ENCODE peak calls at places on chromosomes 16 and 17, in four cellular contexts. One of them, this sample, is unnamed. For H3K9me2 and H3K4me1, the result is how much of the 10 kb centered on the place peaks cover.

GRCh38 chr16:87123356-87124001 is 193.7 kb downstream of the C16orf95 start:
- DNase-seq in MM.1S: no peak
- DNase-seq in OCI-LY7: no peak
- DNase-seq in GM23248: no peak
- DNase-seq in this sample: no peak

GRCh38 chr16:619476-620100 is 11.2 kb upstream of the WFIKKN1 start:
- DNase-seq in MM.1S: no peak
- DNase-seq in OCI-LY7: no peak
- DNase-seq in GM23248: no peak
- DNase-seq in this sample: no peak

GRCh38 chr17:338442-339192 is 14.0 kb downstream of the RPH3AL start:
- DNase-seq in MM.1S: no peak
- DNase-seq in OCI-LY7: no peak
- DNase-seq in GM23248: no peak
- DNase-seq in this sample: peak

GRCh38 chr16:30786936-30787612 is at the start of gene ZNF629:
- DNase-seq in MM.1S: no peak
- DNase-seq in OCI-LY7: peak
- DNase-seq in GM23248: peak
- DNase-seq in this sample: peak

GRCh38 chr16:88012360-88012759 is 61.1 kb downstream of the BANP start:
- DNase-seq in MM.1S: no peak
- DNase-seq in OCI-LY7: no peak
- DNase-seq in GM23248: no peak
- DNase-seq in this sample: no peak

GRCh38 chr17:63774141-63774981 is at the start of gene DDX42:
- DNase-seq in MM.1S: no peak
- DNase-seq in OCI-LY7: peak
- DNase-seq in GM23248: peak
- DNase-seq in this sample: peak

GRCh38 chr16:12729448-12729847 is 74.2 kb downstream of the CPPED1 start:
- DNase-seq in MM.1S: no peak
- DNase-seq in OCI-LY7: no peak
- DNase-seq in GM23248: peak
- DNase-seq in this sample: no peak

GRCh38 chr16:75620326-75621169 is 2.5 kb downstream of the ADAT1 start:
- DNase-seq in MM.1S: no peak
- DNase-seq in OCI-LY7: no peak
- DNase-seq in GM23248: no peak
- DNase-seq in this sample: no peak

GRCh38 chr17:35790826-35791225 is 4.6 kb downstream of the MMP28 start:
- DNase-seq in MM.1S: no peak
- DNase-seq in OCI-LY7: no peak
- DNase-seq in GM23248: no peak
- DNase-seq in this sample: no peak

GRCh38 chr16:9219811-9220210 is 128.4 kb downstream of the HAPSTR1 start:
- DNase-seq in MM.1S: no peak
- DNase-seq in OCI-LY7: no peak
- DNase-seq in GM23248: no peak
- DNase-seq in this sample: no peak

GRCh38 chr16:53754938-53755910 is 51.3 kb downstream of the FTO start:
- DNase-seq in MM.1S: no peak
- DNase-seq in OCI-LY7: no peak
- DNase-seq in GM23248: peak
- DNase-seq in this sample: peak

GRCh38 chr16:31467151-31467550 is 4.8 kb upstream of the TGFB1I1 start:
- DNase-seq in MM.1S: no peak
- DNase-seq in OCI-LY7: peak
- DNase-seq in GM23248: no peak
- DNase-seq in this sample: no peak

GRCh38 chr16:85843471-85844168 is 44.1 kb downstream of the COX4I1 start:
- DNase-seq in MM.1S: no peak
- DNase-seq in OCI-LY7: no peak
- DNase-seq in GM23248: no peak
- DNase-seq in this sample: no peak

GRCh38 chr16:85842848-85843247 is 43.4 kb downstream of the COX4I1 start:
- DNase-seq in MM.1S: no peak
- DNase-seq in OCI-LY7: no peak
- DNase-seq in GM23248: no peak
- DNase-seq in this sample: no peak

GRCh38 chr16:85840801-85841200 is 41.3 kb downstream of the COX4I1 start:
- DNase-seq in MM.1S: no peak
- DNase-seq in OCI-LY7: no peak
- DNase-seq in GM23248: no peak
- DNase-seq in this sample: no peak

GRCh38 chr16:85844169-85844481 is 44.6 kb downstream of the COX4I1 start:
- DNase-seq in MM.1S: no peak
- DNase-seq in OCI-LY7: no peak
- DNase-seq in GM23248: no peak
- DNase-seq in this sample: no peak

DNA sequence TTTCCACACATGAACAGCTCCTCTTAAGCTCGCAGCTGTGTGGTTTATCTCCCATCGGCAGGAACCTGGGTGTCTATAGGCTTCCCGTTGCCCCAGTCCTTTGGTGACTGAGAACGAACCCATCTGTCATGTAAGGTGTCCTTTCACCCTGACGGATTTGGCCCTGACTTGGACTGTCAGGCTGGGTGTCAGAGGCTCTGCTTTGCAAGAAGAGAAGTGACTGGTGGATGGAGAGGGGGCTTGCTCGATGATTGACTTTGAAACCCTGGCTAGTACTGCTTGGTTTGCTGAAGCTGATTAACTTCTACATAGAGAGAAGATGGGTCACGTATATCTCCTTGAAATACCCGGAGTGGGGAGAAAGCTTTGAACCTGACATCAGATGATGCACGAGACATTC is 42.9 kb downstream of the COX4I1 start:
- DNase-seq in MM.1S: no peak
- DNase-seq in OCI-LY7: no peak
- DNase-seq in GM23248: no peak
- DNase-seq in this sample: no peak
- H3K9me2 ChIP-seq in MM.1S: under half
- H3K9me2 ChIP-seq in OCI-LY7: under half
- H3K9me2 ChIP-seq in GM23248: under half
- H3K9me2 ChIP-seq in this sample: under half

GRCh38 chr17:82247175-82247823 is 18.5 kb downstream of the SLC16A3 start:
- DNase-seq in MM.1S: no peak
- DNase-seq in OCI-LY7: no peak
- DNase-seq in GM23248: no peak
- DNase-seq in this sample: no peak
- H3K4me1 ChIP-seq in MM.1S: under half
- H3K4me1 ChIP-seq in OCI-LY7: under half
- H3K4me1 ChIP-seq in GM23248: under half
- H3K4me1 ChIP-seq in this sample: under half

GRCh38 chr17:40536731-40537171 is 28.5 kb downstream of the CCR7 start:
- DNase-seq in MM.1S: no peak
- DNase-seq in OCI-LY7: no peak
- DNase-seq in GM23248: peak
- DNase-seq in this sample: no peak

GRCh38 chr17:40534431-40535189 is 30.7 kb downstream of the CCR7 start:
- DNase-seq in MM.1S: no peak
- DNase-seq in OCI-LY7: no peak
- DNase-seq in GM23248: no peak
- DNase-seq in this sample: no peak

GRCh38 chr17:40538019-40538935 is 27.0 kb downstream of the CCR7 start:
- DNase-seq in MM.1S: no peak
- DNase-seq in OCI-LY7: no peak
- DNase-seq in GM23248: peak
- DNase-seq in this sample: no peak

GRCh38 chr17:40535438-40535837 is 29.8 kb downstream of the CCR7 start:
- DNase-seq in MM.1S: no peak
- DNase-seq in OCI-LY7: no peak
- DNase-seq in GM23248: no peak
- DNase-seq in this sample: no peak

GRCh38 chr17:40535924-40536717 is 29.2 kb downstream of the CCR7 start:
- DNase-seq in MM.1S: no peak
- DNase-seq in OCI-LY7: no peak
- DNase-seq in GM23248: peak
- DNase-seq in this sample: no peak
- TF ChIP-seq EZH2phosphoT487 in MM.1S: no peak
- TF ChIP-seq EZH2phosphoT487 in OCI-LY7: no peak
- TF ChIP-seq EZH2phosphoT487 in GM23248: no peak
- TF ChIP-seq EZH2phosphoT487 in this sample: no peak

GRCh38 chr17:54493691-54494090 is 407.0 kb upstream of the TOM1L1 start:
- DNase-seq in MM.1S: no peak
- DNase-seq in OCI-LY7: no peak
- DNase-seq in GM23248: no peak
- DNase-seq in this sample: no peak

GRCh38 chr17:54494731-54495715 is 405.6 kb upstream of the TOM1L1 start:
- DNase-seq in MM.1S: no peak
- DNase-seq in OCI-LY7: no peak
- DNase-seq in GM23248: no peak
- DNase-seq in this sample: no peak
- H3K9me2 ChIP-seq in MM.1S: under half
- H3K9me2 ChIP-seq in OCI-LY7: under half
- H3K9me2 ChIP-seq in GM23248: under half
- H3K9me2 ChIP-seq in this sample: under half